ENCODE peak calls at places on chromosomes 16 and 17, in seven cellular contexts. B is tibial artery, D is cardiac muscle cell, H is adipocyte, O is cardiac fibroblast, Z is mesendoderm, X is uterus. K is an unnamed sample.
A peak's percentile ranks its signal among the peaks of the same experiment; 100 is the strongest.

GRCh38 chr17:6323626-6324356 is 111.1 kb downstream of the AIPL1 start:
- DNase-seq in B (no peak), D (no peak), H (no peak), O (no peak), Z (peak; percentile 37), X (peak; percentile 15), K (no peak)

GRCh38 chr17:74484066-74484465 is 17.6 kb downstream of the CD300A start:
- DNase-seq in B (no peak), D (no peak), H (no peak), O (no peak), Z (no peak), X (no peak), K (no peak)

GRCh38 chr17:8126306-8127066 is 2.6 kb upstream of the HES7 start:
- DNase-seq in B (no peak), D (no peak), H (peak; percentile 82), O (peak; percentile 42), Z (peak; percentile 45), X (peak; percentile 46), K (peak; percentile 68)

GRCh38 chr17:82775033-82775823 is 23.4 kb downstream of the TBCD start:
- DNase-seq in B (no peak), D (peak; percentile 58), H (peak; percentile 57), O (peak; percentile 49), Z (peak; percentile 70), X (peak; percentile 59), K (peak; percentile 69)

GRCh38 chr17:37292429-37293139 is 83.2 kb upstream of the C17orf78 start:
- DNase-seq in B (no peak), D (peak; percentile 88), H (peak; percentile 14), O (peak; percentile 65), Z (no peak), X (no peak), K (no peak)

GRCh38 chr16:69443809-69444611 is 19.6 kb downstream of the CYB5B start:
- DNase-seq in B (no peak), D (peak; percentile 52), H (peak; percentile 74), O (peak; percentile 72), Z (no peak), X (peak; percentile 51), K (peak; percentile 57)

GRCh38 chr16:81238296-81239011 is at the start of gene BCO1:
- DNase-seq in B (no peak), D (peak; percentile 57), H (peak; percentile 77), O (peak; percentile 52), Z (peak; percentile 54), X (peak; percentile 31), K (peak; percentile 18)

GRCh38 chr17:21595086-21595485 is 97.2 kb upstream of the KCNJ18 start:
- DNase-seq in B (no peak), D (no peak), H (no peak), O (no peak), Z (no peak), X (no peak), K (no peak)

GRCh38 chr16:53053967-53054669 is 673 bp upstream of the CHD9 start:
- DNase-seq in B (peak; percentile 47), D (peak; percentile 62), H (peak; percentile 40), O (peak; percentile 45), Z (peak; percentile 50), X (peak; percentile 50), K (peak; percentile 76)

GRCh38 chr17:82400830-82401229 is 17.3 kb upstream of the HEXD start:
- DNase-seq in B (peak; percentile 48), D (no peak), H (no peak), O (no peak), Z (no peak), X (no peak), K (no peak)

GRCh38 chr16:57802635-57803412 is 533 bp upstream of the KIFC3 start:
- DNase-seq in B (peak; percentile 39), D (no peak), H (no peak), O (peak; percentile 56), Z (peak; percentile 81), X (no peak), K (peak; percentile 31)

GRCh38 chr16:19524356-19524865 is 669 bp downstream of the CCP110 start:
- DNase-seq in B (no peak), D (no peak), H (peak; percentile 25), O (no peak), Z (no peak), X (no peak), K (no peak)

GRCh38 chr17:40024901-40025300 is 9.7 kb downstream of the CSF3 start:
- DNase-seq in B (no peak), D (no peak), H (no peak), O (peak; percentile 71), Z (no peak), X (no peak), K (no peak)

GRCh38 chr17:35087731-35088646 is 24.5 kb upstream of the RFFL start:
- DNase-seq in B (peak; percentile 57), D (peak; percentile 54), H (peak; percentile 83), O (peak; percentile 50), Z (no peak), X (no peak), K (peak; percentile 49)

GRCh38 chr17:3600529-3601205 is 8.5 kb downstream of the TRPV1 start:
- DNase-seq in B (no peak), D (no peak), H (no peak), O (no peak), Z (no peak), X (no peak), K (no peak)

GRCh38 chr17:41334899-41335298 is 15.7 kb downstream of the KRT33A start:
- DNase-seq in B (no peak), D (no peak), H (no peak), O (no peak), Z (no peak), X (no peak), K (no peak)

GRCh38 chr17:4310349-4311060 is 46.7 kb upstream of the ANKFY1 start:
- DNase-seq in B (no peak), D (peak; percentile 87), H (no peak), O (peak; percentile 46), Z (peak; percentile 24), X (no peak), K (no peak)

GRCh38 chr16:54060599-54061355 is 225.8 kb downstream of the IRX3 start:
- DNase-seq in B (no peak), D (no peak), H (no peak), O (no peak), Z (no peak), X (no peak), K (no peak)

GRCh38 chr16:55508941-55509920 is at the start of gene LPCAT2:
- DNase-seq in B (peak; percentile 83), D (peak; percentile 91), H (peak; percentile 95), O (peak; percentile 90), Z (peak; percentile 96), X (peak; percentile 91), K (peak; percentile 92)

GRCh38 chr17:80901319-80901718 is 90.3 kb upstream of the CHMP6 start:
- DNase-seq in B (no peak), D (no peak), H (no peak), O (peak; percentile 29), Z (no peak), X (no peak), K (no peak)

GRCh38 chr16:27235055-27235937 is 32.0 kb downstream of the KDM8 start:
- DNase-seq in B (peak; percentile 93), D (peak; percentile 96), H (peak; percentile 84), O (peak; percentile 96), Z (peak; percentile 68), X (peak; percentile 93), K (peak; percentile 86)

GRCh38 chr16:88347656-88348376 is 34.9 kb upstream of the ZNF469 start:
- DNase-seq in B (no peak), D (no peak), H (no peak), O (no peak), Z (no peak), X (no peak), K (no peak)

GRCh38 chr16:86285938-86286921 is 224.1 kb upstream of the FOXF1 start:
- DNase-seq in B (no peak), D (no peak), H (no peak), O (no peak), Z (no peak), X (no peak), K (no peak)

GRCh38 chr16:86289304-86289703 is 221.0 kb upstream of the FOXF1 start:
- DNase-seq in B (no peak), D (no peak), H (no peak), O (no peak), Z (no peak), X (no peak), K (no peak)

GRCh38 chr16:86288716-86289294 is 221.5 kb upstream of the FOXF1 start:
- DNase-seq in B (no peak), D (no peak), H (no peak), O (no peak), Z (no peak), X (no peak), K (no peak)

GRCh38 chr16:86286991-86287640 is 223.2 kb upstream of the FOXF1 start:
- DNase-seq in B (no peak), D (no peak), H (no peak), O (no peak), Z (peak; percentile 52), X (no peak), K (no peak)

GRCh38 chr16:86287641-86288201 is 222.6 kb upstream of the FOXF1 start:
- DNase-seq in B (no peak), D (no peak), H (no peak), O (no peak), Z (no peak), X (no peak), K (no peak)
- H3K4me3 ChIP-seq in B (no peak overlapping the region), D (no peak overlapping the region), H (no peak overlapping the region), O (no peak overlapping the region), Z (no peak overlapping the region), X (no peak overlapping the region), K (no peak overlapping the region)

GRCh38 chr17:42618442-42619150 is 9.1 kb downstream of the TUBG1 start:
- DNase-seq in B (no peak), D (no peak), H (no peak), O (no peak), Z (peak; percentile 87), X (no peak), K (peak; percentile 42)
- H3K4me3 ChIP-seq in B (no peak overlapping the region), D (no peak overlapping the region), H (no peak overlapping the region), O (no peak overlapping the region), Z (no peak overlapping the region), X (no peak overlapping the region), K (no peak overlapping the region)

GRCh38 chr17:50721194-50722010 is 2.0 kb downstream of the LUC7L3 start:
- DNase-seq in B (no peak), D (no peak), H (peak; percentile 43), O (peak; percentile 24), Z (no peak), X (no peak), K (no peak)
- H3K4me3 ChIP-seq in B (peak overlapping the region; percentile 61), D (peak overlapping the region; percentile 85), H (peak overlapping the region; percentile 99), O (peak overlapping the region; percentile 75), Z (peak overlapping the region; percentile 40), X (peak overlapping the region; percentile 70), K (peak overlapping the region; percentile 74)

GRCh38 chr17:78923660-78924453 is 1.3 kb downstream of the TIMP2 start:
- DNase-seq in B (peak; percentile 68), D (no peak), H (peak; percentile 54), O (no peak), Z (peak; percentile 66), X (peak; percentile 65), K (peak; percentile 47)

GRCh38 chr17:78925234-78925633 is at the start of gene TIMP2:
- DNase-seq in B (peak; percentile 88), D (peak; percentile 91), H (peak; percentile 92), O (peak; percentile 85), Z (peak; percentile 89), X (peak; percentile 95), K (peak; percentile 97)

GRCh38 chr17:78921437-78921971 is 3.7 kb downstream of the TIMP2 start:
- DNase-seq in B (peak; percentile 35), D (peak; percentile 37), H (peak; percentile 36), O (no peak), Z (no peak), X (no peak), K (no peak)

GRCh38 chr17:78924481-78925151 is 571 bp downstream of the TIMP2 start:
- DNase-seq in B (no peak), D (peak; percentile 54), H (peak; percentile 69), O (no peak), Z (peak; percentile 82), X (no peak), K (peak; percentile 68)

GRCh38 chr17:78922876-78923498 is 2.2 kb downstream of the TIMP2 start:
- DNase-seq in B (no peak), D (no peak), H (peak; percentile 32), O (no peak), Z (no peak), X (no peak), K (peak; percentile 19)
- H3K4me3 ChIP-seq in B (peak overlapping the region; percentile 89), D (no peak overlapping the region), H (peak overlapping the region; percentile 90), O (peak overlapping the region; percentile 83), Z (no peak overlapping the region), X (peak overlapping the region; percentile 63), K (peak overlapping the region; percentile 82)